ENCODE peak calls at places on chromosome 11, in five cellular contexts. N is sigmoid colon; G is AG09319; W is CD4-positive, alpha-beta T cell; D is A549. C is an unnamed sample.

GRCh38 chr11:88131764-88132470 is 43.3 kb downstream of the RAB38 start:
- DNase-seq in D (no peak), N (no peak), G (no peak), W (no peak), C (no peak)

GRCh38 chr11:33899383-33900037 is 7.6 kb upstream of the LMO2 start:
- DNase-seq in W (no peak), D (peak), N (peak), G (peak), C (no peak)

GRCh38 chr11:134021326-134021725 is 47.5 kb upstream of the JAM3 start:
- DNase-seq in N (no peak), W (no peak), D (no peak), G (no peak), C (no peak)

GRCh38 chr11:45232341-45233080 is 53.6 kb downstream of the SYT13 start:
- DNase-seq in W (no peak), N (peak), G (no peak), D (no peak), C (no peak)

GRCh38 chr11:17015639-17016125 is 1.5 kb upstream of the PLEKHA7 start:
- DNase-seq in D (no peak), G (no peak), N (no peak), W (no peak), C (no peak)

GRCh38 chr11:24386551-24387404 is 110.1 kb upstream of the LUZP2 start:
- DNase-seq in D (no peak), G (peak), W (no peak), N (no peak), C (peak)

GRCh38 chr11:69873166-69874077 is 54.2 kb upstream of the FGF3 start:
- DNase-seq in N (peak), W (no peak), D (no peak), G (no peak), C (no peak)

GRCh38 chr11:7511405-7511804 is 2.4 kb upstream of the PPFIBP2 start:
- DNase-seq in D (no peak), N (peak), W (no peak), G (no peak), C (no peak)

GRCh38 chr11:18012314-18012905 is 437 bp downstream of the SERGEF start:
- DNase-seq in D (peak), W (no peak), N (peak), G (no peak), C (no peak)

GRCh38 chr11:61834278-61835004 is 6.3 kb downstream of the FADS2 start:
- DNase-seq in D (no peak), N (no peak), G (no peak), W (no peak), C (no peak)

GRCh38 chr11:119856681-119857485 is 127.9 kb upstream of the NECTIN1 start:
- DNase-seq in W (no peak), D (no peak), N (no peak), G (no peak), C (no peak)

GRCh38 chr11:119964136-119965025 is 173.5 kb downstream of the TRIM29 start:
- DNase-seq in D (no peak), W (no peak), G (peak), N (no peak), C (no peak)

GRCh38 chr11:132115454-132115853 is 745.0 kb downstream of the NTM start:
- DNase-seq in G (no peak), N (no peak), D (no peak), W (no peak), C (no peak)

GRCh38 chr11:121523581-121524232 is 70.9 kb upstream of the SORL1-AS1 start:
- DNase-seq in G (no peak), D (no peak), N (no peak), W (no peak), C (no peak)

GRCh38 chr11:95688501-95689222 is 100.9 kb downstream of the FAM76B start:
- DNase-seq in W (no peak), G (no peak), N (no peak), D (no peak), C (no peak)

GRCh38 chr11:102794382-102794781 is 3.6 kb downstream of the MMP1 start:
- DNase-seq in D (peak), N (no peak), W (no peak), G (no peak), C (no peak)

GRCh38 chr11:19711911-19712280 is 741 bp upstream of the NAV2 start:
- DNase-seq in N (no peak), G (no peak), W (no peak), D (no peak), C (no peak)

GRCh38 chr11:32255876-32256275 is 165.0 kb downstream of the RCN1 start:
- DNase-seq in W (no peak), G (no peak), N (no peak), D (no peak), C (no peak)

GRCh38 chr11:107689317-107690202 is 22.3 kb downstream of the SLN start:
- DNase-seq in W (peak), N (peak), G (peak), D (peak), C (no peak)

GRCh38 chr11:8060801-8061554 is 20.0 kb upstream of the TUB start:
- DNase-seq in G (no peak), D (no peak), N (peak), W (no peak), C (peak)

GRCh38 chr11:134616048-134616447 is 204.0 kb upstream of the B3GAT1 start:
- DNase-seq in N (no peak), D (no peak), W (no peak), G (no peak), C (no peak)

GRCh38 chr11:122910775-122911174 is 28.2 kb downstream of the JHY start:
- DNase-seq in N (no peak), W (no peak), G (no peak), D (no peak), C (no peak)

GRCh38 chr11:70710192-70710965 is 312.1 kb downstream of the CTTN start:
- DNase-seq in N (no peak), D (no peak), W (no peak), G (no peak), C (no peak)

GRCh38 chr11:45303316-45303715 is 17.2 kb upstream of the SYT13 start:
- DNase-seq in G (no peak), N (no peak), W (no peak), D (no peak), C (no peak)

GRCh38 chr11:108873305-108873704 is 208.4 kb downstream of the DDX10 start:
- DNase-seq in D (no peak), G (no peak), N (no peak), W (no peak), C (no peak)

GRCh38 chr11:70522613-70523311 is 124.4 kb downstream of the CTTN start:
- DNase-seq in G (no peak), N (no peak), W (no peak), D (no peak), C (no peak)

GRCh38 chr11:104968856-104969776 is 742 bp upstream of the CASP4 start:
- DNase-seq in N (no peak), W (no peak), D (no peak), G (no peak), C (no peak)

GRCh38 chr11:89458646-89459045 is 32.5 kb downstream of the NOX4 start:
- DNase-seq in D (no peak), N (no peak), W (no peak), G (no peak), C (peak)

GRCh38 chr11:67371199-67371548 is 2.2 kb downstream of the CLCF1 start:
- DNase-seq in G (no peak), D (no peak), N (no peak), W (no peak), C (no peak)

GRCh38 chr11:61152816-61153592 is 8.2 kb downstream of the VPS37C start:
- DNase-seq in D (no peak), W (no peak), G (no peak), N (peak), C (peak)

GRCh38 chr11:36509265-36509664 is 807 bp downstream of the TRAF6 start:
- DNase-seq in G (no peak), N (no peak), W (no peak), D (no peak), C (no peak)

GRCh38 chr11:48075637-48076036 is 95.3 kb downstream of the PTPRJ start:
- DNase-seq in W (no peak), D (no peak), G (no peak), N (no peak), C (no peak)

GRCh38 chr11:134385774-134386565 is 26.1 kb downstream of the B3GAT1 start:
- DNase-seq in W (no peak), G (no peak), N (no peak), D (no peak), C (no peak)

GRCh38 chr11:56396047-56396446 is 16.4 kb upstream of the OR5AL1 start:
- DNase-seq in N (no peak), W (no peak), G (no peak), D (no peak), C (no peak)

GRCh38 chr11:35845860-35846259 is 98.0 kb upstream of the LDLRAD3 start:
- DNase-seq in N (no peak), D (no peak), G (no peak), W (no peak), C (no peak)

GRCh38 chr11:120446802-120447201 is 64.7 kb upstream of the GRIK4 start:
- DNase-seq in G (no peak), W (no peak), D (no peak), N (no peak), C (no peak)

DNA sequence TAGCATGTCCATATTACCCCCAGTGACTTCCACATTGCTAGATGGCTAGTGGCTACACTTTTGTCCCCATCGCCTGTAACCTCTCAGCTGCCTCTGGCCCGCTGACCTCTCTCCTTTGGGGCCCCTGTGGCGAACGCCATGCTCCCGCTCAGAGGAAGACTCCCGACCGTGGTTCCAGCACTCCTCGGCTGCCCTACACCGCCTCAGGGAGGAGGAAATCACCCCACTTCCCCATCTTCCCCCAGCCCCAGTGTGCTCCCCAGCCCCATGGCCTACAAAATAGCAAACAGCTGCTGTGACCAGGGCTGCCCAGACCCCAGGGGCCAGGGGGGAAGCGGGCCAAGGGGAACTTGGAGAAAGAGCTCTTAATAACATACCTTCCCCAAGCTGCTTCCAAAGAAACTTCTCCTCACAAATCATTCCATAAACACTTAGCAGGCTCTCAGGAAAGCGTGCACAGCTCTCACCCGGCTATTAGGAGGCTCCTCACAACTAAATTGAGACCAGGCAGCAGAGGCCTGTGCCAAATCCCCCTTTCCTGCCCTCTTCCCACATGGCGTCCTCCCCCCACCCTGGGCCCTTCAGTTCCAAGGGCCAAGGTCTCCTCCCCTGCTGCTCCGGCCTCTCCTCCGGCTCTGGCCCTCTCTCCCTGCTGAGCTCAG is 63.5 kb upstream of the WNT11 start:
- DNase-seq in D (no peak), W (no peak), G (no peak), N (no peak), C (no peak)
- TF ChIP-seq CTCF in D (no peak), W (no peak), G (no peak), N (no peak), C (no peak)

GRCh38 chr11:298406-299065 is 790 bp downstream of the IFITM5 start:
- DNase-seq in G (no peak), D (no peak), N (peak), W (no peak), C (no peak)

GRCh38 chr11:297666-298405 is 1.5 kb downstream of the IFITM5 start:
- DNase-seq in G (no peak), N (peak), D (no peak), W (no peak), C (no peak)

GRCh38 chr11:296976-297665 is 2.2 kb downstream of the IFITM5 start:
- DNase-seq in G (no peak), W (no peak), D (no peak), N (peak), C (no peak)

GRCh38 chr11:299081-299891 is at the start of gene IFITM5:
- DNase-seq in N (peak), D (no peak), G (no peak), W (no peak), C (no peak)

DNA sequence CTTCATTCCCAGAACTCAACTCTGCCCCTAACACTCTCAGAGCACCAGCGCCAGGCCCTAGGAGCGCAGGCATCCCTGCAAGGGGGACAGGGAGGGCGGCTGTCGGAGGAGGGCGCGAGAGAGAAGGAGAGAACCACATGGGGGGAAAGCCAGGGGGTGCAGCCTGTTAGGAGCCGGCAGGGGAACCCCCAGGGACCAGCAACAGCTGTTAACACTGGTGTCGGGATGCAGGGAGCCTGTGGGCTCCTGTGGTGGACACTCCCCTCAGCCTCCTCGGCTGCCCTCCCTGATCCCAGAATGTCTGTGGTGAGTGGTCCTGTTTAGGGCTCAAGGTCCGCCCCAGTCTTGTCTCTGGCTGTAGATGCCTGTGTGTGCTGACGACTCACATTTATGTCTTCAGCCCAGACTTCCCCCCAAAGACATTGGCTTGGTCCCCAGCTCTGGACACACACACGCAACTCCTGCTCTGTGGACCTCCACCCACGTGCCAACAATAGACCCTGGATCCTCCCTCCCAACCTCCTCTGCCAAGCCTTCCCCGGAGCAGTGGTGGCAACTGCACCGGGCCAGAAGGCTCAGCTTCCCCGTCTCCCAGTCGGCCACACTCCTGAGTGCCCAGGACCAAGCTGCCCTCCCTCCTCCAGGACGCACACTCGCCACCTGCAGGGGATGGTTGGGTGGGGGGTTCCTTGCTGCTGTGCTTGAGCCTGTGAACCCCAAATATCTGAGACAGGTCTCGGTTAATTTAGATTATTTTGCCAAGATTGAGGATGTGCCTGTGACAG is 817 bp upstream of the IFITM5 start:
- DNase-seq in W (no peak), D (no peak), G (no peak), N (peak), C (no peak)
- TF ChIP-seq CTCF in W (no peak), D (no peak), G (peak), N (no peak), C (peak)

GRCh38 chr11:72752088-72752914 is at the start of gene ARAP1:
- DNase-seq in D (peak), N (peak), W (peak), G (no peak), C (no peak)
- TF ChIP-seq CTCF in D (no peak), N (no peak), W (no peak), G (no peak), C (no peak)

DNA sequence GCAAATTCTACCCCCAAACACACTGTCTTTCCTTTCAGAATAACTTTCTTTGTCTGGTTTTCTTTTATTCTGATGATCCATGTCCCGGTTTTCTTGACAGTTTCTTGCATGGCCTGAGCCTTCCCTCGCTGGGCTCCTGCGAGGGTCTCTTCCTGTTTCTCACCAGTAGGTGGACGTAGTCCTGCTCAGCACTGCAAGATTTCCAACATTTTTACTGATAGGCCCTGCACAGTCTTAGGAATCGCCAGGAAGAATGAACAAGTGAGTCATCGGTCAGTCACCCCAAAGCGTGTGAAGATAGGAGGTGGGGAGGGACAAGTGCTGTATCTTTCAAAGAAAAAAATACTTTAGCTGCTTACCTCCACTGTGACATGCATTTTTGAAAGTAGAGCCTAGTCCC is 16.9 kb upstream of the KIRREL3 start:
- DNase-seq in G (no peak), W (no peak), N (no peak), D (peak), C (peak)
- TF ChIP-seq CTCF in G (peak), W (no peak), N (no peak), D (peak), C (peak)

DNA sequence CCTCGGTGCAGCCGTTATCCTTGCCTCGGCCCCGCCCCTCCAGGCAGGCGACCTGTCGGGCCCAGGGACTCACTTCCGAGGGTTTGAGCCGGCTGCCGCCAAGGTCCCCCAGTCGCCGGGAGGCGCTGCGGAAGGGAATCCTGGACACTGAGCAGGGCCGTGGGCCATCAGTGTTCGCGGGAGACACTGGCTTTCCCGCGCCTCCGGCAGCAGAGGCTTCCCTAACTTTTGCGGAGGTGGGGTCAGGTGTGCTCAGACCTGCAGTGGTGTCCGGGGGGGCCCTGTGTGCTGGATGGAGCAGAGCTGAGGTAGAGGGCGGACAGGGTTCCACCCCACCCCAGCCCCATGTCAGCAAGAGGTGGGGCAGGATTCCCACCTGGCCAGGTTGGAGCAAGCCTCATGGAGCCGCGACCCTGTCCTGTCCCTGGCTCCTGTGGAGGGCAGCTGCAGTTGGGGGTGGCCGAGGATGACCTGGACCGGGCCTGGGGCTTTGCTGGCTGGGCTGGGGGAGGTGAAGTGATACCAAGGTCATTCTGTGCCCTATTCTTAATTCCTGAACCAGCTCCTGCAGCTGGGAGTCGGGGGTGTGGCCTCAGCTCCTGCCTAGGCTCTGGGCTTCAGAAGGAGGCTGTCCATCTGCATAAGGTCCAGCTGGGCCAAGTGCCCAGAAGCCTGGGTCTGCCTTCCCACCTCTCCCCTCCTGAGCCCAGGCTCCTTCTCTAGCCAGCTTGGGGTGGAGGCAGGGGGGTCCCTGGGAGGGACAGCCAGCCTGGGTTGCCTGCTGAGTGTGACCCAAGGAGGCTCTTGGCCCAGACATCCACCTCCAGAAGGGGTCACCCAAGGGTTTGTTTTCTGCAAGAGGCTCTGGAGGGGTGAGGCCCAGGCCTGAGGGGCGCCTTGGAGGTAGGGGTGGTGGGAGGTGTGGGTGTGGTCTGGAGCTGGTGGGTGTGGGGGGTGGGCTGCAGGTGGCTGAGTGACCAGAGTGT is 8.4 kb downstream of the TSPAN4 start:
- DNase-seq in D (no peak), W (no peak), G (no peak), N (no peak), C (no peak)
- TF ChIP-seq CTCF in D (no peak), W (no peak), G (no peak), N (no peak), C (no peak)

GRCh38 chr11:12122083-12122482 is 11.7 kb downstream of the MICAL2 start:
- DNase-seq in G (no peak), N (no peak), D (peak), W (no peak), C (no peak)
- TF ChIP-seq CTCF in G (peak), N (peak), D (peak), W (peak), C (peak)

GRCh38 chr11:116193321-116194114 is 579.3 kb downstream of the BUD13 start:
- DNase-seq in D (peak), G (peak), N (peak), W (no peak), C (no peak)
- TF ChIP-seq CTCF in D (no peak), G (no peak), N (peak), W (no peak), C (peak)

DNA sequence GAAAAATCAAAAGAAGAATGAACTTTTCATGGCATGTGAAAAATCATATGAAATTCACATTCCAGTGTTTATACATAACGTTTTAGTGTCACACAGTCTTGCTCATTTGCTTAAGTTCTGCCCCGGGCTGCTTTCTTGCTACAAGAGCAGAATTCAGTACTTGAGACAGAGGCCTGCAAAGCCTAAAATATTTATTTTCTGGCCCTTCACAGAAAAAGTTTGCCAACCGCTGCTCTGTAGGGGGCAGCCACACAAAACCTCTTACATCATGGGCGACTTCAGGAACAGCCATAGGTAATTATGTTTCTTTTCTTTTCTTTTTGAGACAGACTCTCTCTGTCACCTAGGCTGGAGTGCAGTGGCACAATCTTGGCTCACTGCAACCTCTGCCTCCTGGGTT is 1.0 kb upstream of the ATG2A start:
- DNase-seq in D (no peak), N (peak), G (no peak), W (no peak), C (no peak)
- TF ChIP-seq CTCF in D (no peak), N (no peak), G (peak), W (no peak), C (peak)